ENCODE peak calls at places on chromosomes 5 and 9, in eight cellular contexts. R is progenitor cell of endocrine pancreas, M is AG04450, X is transverse colon, S is pancreas, D is astrocyte, I is WERI-Rb-1, L is HCT116. V is an unnamed sample.

GRCh38 chr9:129785866-129786265 is 17.1 kb upstream of the TOR1B start:
- DNase-seq in R (no peak), M (no peak), X (no peak), S (no peak), D (no peak), I (no peak), L (no peak), V (no peak)

GRCh38 chr5:157180374-157181264 is at the start of gene ITK:
- DNase-seq in R (no peak), M (no peak), X (peak; percentile 26), S (no peak), D (no peak), I (no peak), L (no peak), V (no peak)

GRCh38 chr5:15757103-15757502 is 257.1 kb downstream of the FBXL7 start:
- DNase-seq in R (no peak), M (no peak), X (no peak), S (no peak), D (peak; percentile 84), I (no peak), L (no peak), V (no peak)

GRCh38 chr9:107465467-107466451 is 23.8 kb downstream of the KLF4 start:
- DNase-seq in R (peak; percentile 51), M (no peak), X (peak; percentile 75), S (peak; percentile 86), D (peak; percentile 14), I (peak; percentile 58), L (no peak), V (peak; percentile 73)

GRCh38 chr5:143671644-143672569 is 140.1 kb upstream of the HMHB1 start:
- DNase-seq in R (no peak), M (no peak), X (no peak), S (no peak), D (no peak), I (no peak), L (no peak), V (no peak)

GRCh38 chr5:13505326-13505725 is 439.2 kb downstream of the DNAH5 start:
- DNase-seq in R (no peak), M (no peak), X (no peak), S (no peak), D (no peak), I (no peak), L (no peak), V (no peak)

GRCh38 chr9:78245401-78245800 is 9.5 kb downstream of the CEP78 start:
- DNase-seq in R (no peak), M (no peak), X (no peak), S (no peak), D (no peak), I (no peak), L (no peak), V (no peak)

GRCh38 chr9:121830441-121831140 is 179.2 kb downstream of the DAB2IP start:
- DNase-seq in R (no peak), M (no peak), X (no peak), S (no peak), D (no peak), I (no peak), L (no peak), V (no peak)

GRCh38 chr5:178474562-178475184 is 115.5 kb downstream of the COL23A1 start:
- DNase-seq in R (no peak), M (no peak), X (no peak), S (no peak), D (no peak), I (no peak), L (no peak), V (no peak)

GRCh38 chr9:1458503-1458902 is 408.3 kb downstream of the DMRT2 start:
- DNase-seq in R (no peak), M (no peak), X (no peak), S (no peak), D (peak; percentile 38), I (no peak), L (peak; percentile 7), V (no peak)

GRCh38 chr5:17061973-17062470 is 125.9 kb upstream of the MYO10 start:
- DNase-seq in R (no peak), M (no peak), X (no peak), S (peak; percentile 53), D (no peak), I (no peak), L (no peak), V (no peak)

GRCh38 chr5:65141487-65141886 is 340.2 kb downstream of the ADAMTS6 start:
- DNase-seq in R (no peak), M (no peak), X (no peak), S (no peak), D (peak; percentile 41), I (no peak), L (no peak), V (no peak)

GRCh38 chr5:155092318-155092717 is 78.8 kb downstream of the KIF4B start:
- DNase-seq in R (no peak), M (no peak), X (no peak), S (no peak), D (no peak), I (no peak), L (no peak), V (no peak)

GRCh38 chr5:136040746-136041415 is 12.1 kb downstream of the TGFBI start:
- DNase-seq in R (no peak), M (no peak), X (peak; percentile 38), S (no peak), D (no peak), I (peak; percentile 35), L (no peak), V (peak; percentile 79)

GRCh38 chr9:95363051-95363841 is 45.7 kb upstream of the FANCC start:
- DNase-seq in R (no peak), M (peak; percentile 30), X (no peak), S (no peak), D (peak; percentile 55), I (no peak), L (no peak), V (no peak)

GRCh38 chr5:143083006-143083405 is 312.8 kb downstream of the ARHGAP26 start:
- DNase-seq in R (no peak), M (no peak), X (no peak), S (no peak), D (no peak), I (no peak), L (no peak), V (no peak)

GRCh38 chr5:80934751-80935150 is 25.4 kb upstream of the RASGRF2 start:
- DNase-seq in R (no peak), M (no peak), X (no peak), S (no peak), D (no peak), I (no peak), L (no peak), V (no peak)
- TF ChIP-seq CTCF in R (no peak), M (no peak), X (no peak), S (no peak), D (no peak), I (no peak), L (no peak), V (no peak)

GRCh38 chr5:148383564-148384388 is at the start of gene FBXO38:
- DNase-seq in R (peak; percentile 87), M (peak; percentile 86), X (peak; percentile 98), S (peak; percentile 92), D (peak; percentile 95), I (peak; percentile 97), L (peak; percentile 94), V (peak; percentile 96)
- TF ChIP-seq CTCF in R (peak; percentile 9), M (no peak), X (peak; percentile 9), S (no peak), D (no peak), I (no peak), L (no peak), V (no peak)

DNA sequence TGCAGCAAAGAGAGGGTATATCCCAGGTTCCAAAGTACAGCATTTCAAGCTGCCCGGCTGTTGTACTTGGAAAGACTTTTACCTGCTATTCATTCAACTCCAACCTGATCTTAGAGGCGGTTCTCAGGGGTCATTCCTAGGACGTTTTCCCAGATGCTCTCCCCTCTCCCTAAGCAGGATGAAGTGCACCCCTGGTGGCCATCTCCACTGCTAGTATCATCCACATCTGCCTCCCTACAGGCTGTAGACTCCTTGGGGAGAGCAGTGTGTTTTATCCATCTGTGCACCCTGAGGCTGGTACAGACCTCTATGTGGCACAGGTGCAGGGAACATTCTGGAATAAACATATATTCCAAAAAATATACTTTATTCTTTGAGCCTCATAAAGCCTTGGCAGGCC is 56.8 kb downstream of the PTPN3 start:
- DNase-seq in R (no peak), M (no peak), X (no peak), S (no peak), D (no peak), I (peak; percentile 47), L (no peak), V (no peak)
- TF ChIP-seq CTCF in R (no peak), M (no peak), X (no peak), S (no peak), D (peak; percentile 24), I (peak; percentile 63), L (peak; percentile 46), V (peak; percentile 7)

GRCh38 chr5:174340221-174340620 is 294.7 kb downstream of the NSG2 start:
- DNase-seq in R (no peak), M (no peak), X (no peak), S (no peak), D (peak; percentile 78), I (no peak), L (no peak), V (no peak)

GRCh38 chr5:174347183-174347582 is 301.7 kb downstream of the NSG2 start:
- DNase-seq in R (no peak), M (no peak), X (no peak), S (no peak), D (no peak), I (no peak), L (no peak), V (no peak)

GRCh38 chr5:174342696-174343095 is 297.2 kb downstream of the NSG2 start:
- DNase-seq in R (no peak), M (no peak), X (no peak), S (no peak), D (no peak), I (no peak), L (no peak), V (no peak)

GRCh38 chr5:174343826-174344225 is 298.3 kb downstream of the NSG2 start:
- DNase-seq in R (no peak), M (no peak), X (no peak), S (no peak), D (no peak), I (no peak), L (no peak), V (no peak)

DNA sequence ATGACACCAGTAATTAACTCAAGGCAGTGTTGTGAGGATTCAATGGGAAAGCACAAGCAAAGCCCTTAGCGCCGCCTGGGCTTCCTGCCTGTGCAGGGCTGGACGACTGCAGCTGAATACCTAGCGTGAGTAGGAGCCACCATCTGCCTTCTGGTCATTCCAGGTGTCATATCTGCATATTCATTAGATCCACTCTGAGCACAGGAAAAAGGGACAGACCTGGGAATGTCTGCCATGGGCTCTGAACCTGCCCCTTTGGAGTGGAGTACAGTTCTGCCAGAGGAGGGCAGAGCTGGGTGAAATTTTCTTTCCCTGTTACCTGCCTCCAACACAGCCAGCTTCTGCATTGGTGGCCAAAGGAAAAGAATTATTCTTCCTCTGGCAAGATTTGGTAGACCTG is 298.8 kb downstream of the NSG2 start:
- DNase-seq in R (no peak), M (no peak), X (no peak), S (no peak), D (no peak), I (no peak), L (no peak), V (peak; percentile 15)
- TF ChIP-seq CTCF in R (no peak), M (no peak), X (no peak), S (no peak), D (no peak), I (no peak), L (peak; percentile 19), V (no peak)

V was measured in Calu3.